ENCODE peak calls at places on chromosome X, in nine cellular contexts. K, Z, X, I, H, D, B, J and V are unnamed samples.

GRCh38 chrX:25524150-25524549 is 508.4 kb upstream of the ARX start:
- DNase-seq in K (no peak), Z (no peak), X (no peak), I (no peak), H (no peak), D (no peak), B (no peak), J (peak), V (peak)

GRCh38 chrX:121052122-121052521 is 4.7 kb downstream of the GLUD2 start:
- DNase-seq in K (no peak), Z (no peak), X (no peak), I (no peak), H (no peak), D (no peak), B (no peak), J (no peak), V (no peak)

GRCh38 chrX:138756234-138756633 is 44.7 kb upstream of the FGF13 start:
- DNase-seq in K (no peak), Z (no peak), X (peak), I (no peak), H (no peak), D (peak), B (peak), J (peak), V (peak)

GRCh38 chrX:12956704-12957541 is 18.0 kb upstream of the TMSB4X start:
- DNase-seq in K (no peak), Z (peak), X (no peak), I (no peak), H (no peak), D (peak), B (no peak), J (peak), V (no peak)

GRCh38 chrX:136291824-136292223 is 8.9 kb upstream of the ADGRG4 start:
- DNase-seq in K (no peak), Z (no peak), X (no peak), I (no peak), H (no peak), D (no peak), B (no peak), J (no peak), V (no peak)

GRCh38 chrX:71619193-71619592 is 882 bp upstream of the CXCR3 start:
- DNase-seq in K (no peak), Z (no peak), X (no peak), I (no peak), H (no peak), D (no peak), B (no peak), J (peak), V (no peak)

GRCh38 chrX:16560173-16560572 is 89.8 kb upstream of the S100G start:
- DNase-seq in K (no peak), Z (no peak), X (no peak), I (no peak), H (no peak), D (no peak), B (no peak), J (no peak), V (no peak)

GRCh38 chrX:39629001-39629400 is 468.8 kb downstream of the BCOR start:
- DNase-seq in K (no peak), Z (no peak), X (no peak), I (no peak), H (no peak), D (no peak), B (no peak), J (no peak), V (no peak)

GRCh38 chrX:39582091-39582490 is 515.7 kb downstream of the BCOR start:
- DNase-seq in K (no peak), Z (no peak), X (no peak), I (no peak), H (no peak), D (no peak), B (no peak), J (peak), V (no peak)

GRCh38 chrX:28609917-28610613 is 22.8 kb downstream of the IL1RAPL1 start:
- DNase-seq in K (peak), Z (no peak), X (peak), I (no peak), H (peak), D (no peak), B (peak), J (no peak), V (no peak)

GRCh38 chrX:18146954-18147353 is 73.7 kb downstream of the BEND2 start:
- DNase-seq in K (no peak), Z (no peak), X (no peak), I (no peak), H (no peak), D (peak), B (no peak), J (peak), V (no peak)

GRCh38 chrX:30653415-30654131 is at the start of gene GK:
- DNase-seq in K (peak), Z (peak), X (peak), I (no peak), H (peak), D (peak), B (peak), J (peak), V (no peak)

GRCh38 chrX:108701633-108702032 is 34.7 kb downstream of the IRS4 start:
- DNase-seq in K (no peak), Z (no peak), X (no peak), I (no peak), H (no peak), D (peak), B (no peak), J (no peak), V (no peak)

GRCh38 chrX:133440081-133440796 is 24.9 kb upstream of the GPC4 start:
- DNase-seq in K (no peak), Z (no peak), X (no peak), I (no peak), H (no peak), D (no peak), B (no peak), J (no peak), V (no peak)

GRCh38 chrX:148310402-148311200 is 189.8 kb upstream of the AFF2 start:
- DNase-seq in K (no peak), Z (no peak), X (no peak), I (no peak), H (no peak), D (no peak), B (no peak), J (peak), V (no peak)

GRCh38 chrX:47798861-47799260 is 37.8 kb upstream of the ZNF81 start:
- DNase-seq in K (no peak), Z (no peak), X (no peak), I (no peak), H (no peak), D (no peak), B (no peak), J (no peak), V (no peak)

GRCh38 chrX:130082244-130083106 is 27.8 kb downstream of the ELF4 start:
- DNase-seq in K (no peak), Z (peak), X (peak), I (no peak), H (peak), D (peak), B (peak), J (peak), V (no peak)

GRCh38 chrX:123731987-123732678 is 719 bp downstream of the THOC2 start:
- DNase-seq in K (no peak), Z (no peak), X (no peak), I (no peak), H (no peak), D (peak), B (no peak), J (peak), V (no peak)

GRCh38 chrX:40146471-40147398 is 49.0 kb upstream of the BCOR start:
- DNase-seq in K (no peak), Z (no peak), X (no peak), I (no peak), H (no peak), D (no peak), B (peak), J (peak), V (no peak)

GRCh38 chrX:94058728-94059382 is 384.8 kb downstream of the FAM133A start:
- DNase-seq in K (peak), Z (no peak), X (no peak), I (no peak), H (no peak), D (no peak), B (no peak), J (peak), V (no peak)

GRCh38 chrX:106404512-106404911 is 207.3 kb upstream of the RADX start:
- DNase-seq in K (no peak), Z (no peak), X (no peak), I (no peak), H (no peak), D (no peak), B (no peak), J (no peak), V (no peak)

GRCh38 chrX:131918839-131919238 is 104.3 kb upstream of the STK26 start:
- DNase-seq in K (no peak), Z (no peak), X (no peak), I (no peak), H (no peak), D (no peak), B (no peak), J (no peak), V (no peak)

GRCh38 chrX:2252331-2253065 is 248.3 kb downstream of the DHRSX start:
- DNase-seq in K (no peak), Z (no peak), X (no peak), I (no peak), H (no peak), D (no peak), B (no peak), J (no peak), V (no peak)

DNA sequence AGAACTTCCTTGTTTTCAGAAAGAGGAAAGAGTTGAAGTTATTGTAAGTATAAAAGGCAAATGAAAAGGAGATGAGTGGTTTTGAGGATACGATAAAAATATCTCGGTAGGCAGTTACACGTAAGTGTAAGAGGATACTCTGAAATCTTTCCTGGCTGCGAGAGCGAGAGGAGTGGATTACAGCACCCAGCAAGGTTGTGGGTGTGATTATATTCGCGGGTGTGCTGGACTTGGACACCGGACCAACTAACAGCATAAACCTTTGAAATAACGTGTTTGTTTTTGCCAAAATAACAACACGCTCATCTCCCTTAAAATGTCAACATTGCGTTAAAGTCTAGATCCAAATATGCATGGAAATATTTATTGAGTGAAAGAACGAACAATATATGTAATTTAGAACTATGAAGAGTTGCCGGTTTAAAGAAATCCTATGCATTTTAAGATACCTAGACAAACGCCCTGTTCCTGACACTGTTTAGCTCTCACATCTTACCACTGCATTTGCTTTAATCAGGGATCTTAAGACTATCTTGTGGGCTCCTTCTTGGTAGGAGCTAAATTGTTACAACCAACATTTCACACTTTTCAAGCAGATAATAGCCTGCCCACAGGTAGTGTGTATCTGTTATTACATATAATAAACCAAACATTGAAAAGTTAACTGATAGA is 96.4 kb upstream of the RPS6KA3 start:
- DNase-seq in K (no peak), Z (no peak), X (no peak), I (no peak), H (no peak), D (peak), B (no peak), J (no peak), V (peak)
- H3K4me3 ChIP-seq in K (no peak), Z (no peak), X (peak), I (no peak), H (no peak), D (no peak), B (no peak), J (no peak), V (no peak)

GRCh38 chrX:118352566-118352965 is 6.7 kb downstream of the WDR44 start:
- DNase-seq in K (no peak), Z (no peak), X (no peak), I (no peak), H (no peak), D (no peak), B (no peak), J (no peak), V (no peak)

GRCh38 chrX:118349188-118349587 is 3.3 kb downstream of the WDR44 start:
- DNase-seq in K (no peak), Z (no peak), X (no peak), I (no peak), H (no peak), D (no peak), B (no peak), J (no peak), V (no peak)

GRCh38 chrX:118348186-118348810 is 2.4 kb downstream of the WDR44 start:
- DNase-seq in K (no peak), Z (no peak), X (no peak), I (no peak), H (no peak), D (no peak), B (no peak), J (no peak), V (no peak)

GRCh38 chrX:118350715-118351114 is 4.8 kb downstream of the WDR44 start:
- DNase-seq in K (no peak), Z (no peak), X (no peak), I (no peak), H (no peak), D (no peak), B (no peak), J (peak), V (no peak)

DNA sequence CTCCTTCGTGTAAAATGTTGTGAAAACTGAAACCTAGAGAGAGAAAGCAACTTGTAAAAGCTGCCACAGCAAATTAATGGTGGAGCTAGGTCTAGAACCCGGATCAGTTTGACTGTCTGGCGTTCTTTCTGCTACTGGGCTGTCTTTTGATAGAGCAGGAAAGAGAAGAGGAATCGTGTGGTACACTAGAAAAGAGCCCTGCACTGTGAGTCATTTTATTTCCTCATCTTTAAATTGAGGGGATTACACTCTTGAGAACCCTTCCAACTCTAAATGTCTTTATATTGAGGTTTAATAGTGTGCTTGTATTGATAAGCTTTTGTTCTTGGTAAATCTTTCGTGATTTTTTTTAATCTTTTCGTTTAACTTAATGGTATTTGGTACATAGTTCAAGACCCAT is 4.3 kb downstream of the WDR44 start:
- DNase-seq in K (no peak), Z (no peak), X (no peak), I (no peak), H (no peak), D (peak), B (no peak), J (peak), V (no peak)
- H3K4me3 ChIP-seq in K (no peak), Z (no peak), X (no peak), I (peak), H (no peak), D (peak), B (no peak), J (peak), V (no peak)

DNA sequence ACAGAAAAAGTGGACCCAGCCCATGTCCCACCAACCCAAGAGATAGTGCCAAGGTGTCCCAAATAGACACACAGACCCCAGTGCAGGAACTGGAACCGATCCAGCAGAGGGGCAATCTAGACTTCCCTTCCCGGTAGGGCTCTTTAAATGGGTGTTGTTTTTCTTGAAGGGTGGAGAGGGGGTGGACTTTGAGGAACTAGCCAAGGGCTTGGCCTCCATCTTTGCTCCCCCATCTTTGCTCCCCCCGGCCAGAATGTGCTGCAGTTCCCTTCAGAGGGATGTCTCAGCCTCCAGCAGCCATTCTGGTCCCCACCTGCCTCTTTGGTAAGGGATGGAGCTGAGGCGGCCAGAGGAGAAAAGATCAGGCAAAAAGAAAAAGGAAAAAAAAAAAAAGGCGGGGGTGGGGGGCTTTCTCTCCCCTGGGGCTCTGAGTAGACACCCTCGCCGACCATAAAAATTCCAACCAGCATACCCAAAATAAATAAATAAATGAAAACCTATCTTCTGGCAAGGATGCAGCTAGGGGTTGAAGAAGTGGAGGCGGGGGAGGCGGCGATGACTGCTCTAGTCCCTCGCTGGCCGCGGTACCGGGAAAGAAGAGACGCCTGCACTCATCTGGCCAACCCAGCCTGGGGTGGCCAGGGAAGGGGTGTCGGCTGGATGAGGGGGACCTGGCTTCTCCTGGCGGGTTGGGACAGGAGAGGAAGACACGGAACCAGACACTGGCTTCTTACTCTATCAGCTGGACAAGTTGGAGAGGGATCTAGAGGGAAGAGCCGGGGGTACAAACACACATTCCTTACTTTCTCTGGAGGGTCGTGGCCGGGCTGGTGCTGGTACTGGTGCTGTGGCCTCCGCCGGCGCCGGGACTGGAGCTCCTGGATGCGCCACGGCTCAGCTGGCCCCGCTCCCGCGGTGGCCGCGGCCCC is 38.5 kb upstream of the IQSEC2 start:
- DNase-seq in K (no peak), Z (no peak), X (no peak), I (no peak), H (no peak), D (no peak), B (no peak), J (peak), V (no peak)
- H3K4me3 ChIP-seq in K (peak), Z (peak), X (peak), I (peak), H (peak), D (peak), B (peak), J (no peak), V (peak)

DNA sequence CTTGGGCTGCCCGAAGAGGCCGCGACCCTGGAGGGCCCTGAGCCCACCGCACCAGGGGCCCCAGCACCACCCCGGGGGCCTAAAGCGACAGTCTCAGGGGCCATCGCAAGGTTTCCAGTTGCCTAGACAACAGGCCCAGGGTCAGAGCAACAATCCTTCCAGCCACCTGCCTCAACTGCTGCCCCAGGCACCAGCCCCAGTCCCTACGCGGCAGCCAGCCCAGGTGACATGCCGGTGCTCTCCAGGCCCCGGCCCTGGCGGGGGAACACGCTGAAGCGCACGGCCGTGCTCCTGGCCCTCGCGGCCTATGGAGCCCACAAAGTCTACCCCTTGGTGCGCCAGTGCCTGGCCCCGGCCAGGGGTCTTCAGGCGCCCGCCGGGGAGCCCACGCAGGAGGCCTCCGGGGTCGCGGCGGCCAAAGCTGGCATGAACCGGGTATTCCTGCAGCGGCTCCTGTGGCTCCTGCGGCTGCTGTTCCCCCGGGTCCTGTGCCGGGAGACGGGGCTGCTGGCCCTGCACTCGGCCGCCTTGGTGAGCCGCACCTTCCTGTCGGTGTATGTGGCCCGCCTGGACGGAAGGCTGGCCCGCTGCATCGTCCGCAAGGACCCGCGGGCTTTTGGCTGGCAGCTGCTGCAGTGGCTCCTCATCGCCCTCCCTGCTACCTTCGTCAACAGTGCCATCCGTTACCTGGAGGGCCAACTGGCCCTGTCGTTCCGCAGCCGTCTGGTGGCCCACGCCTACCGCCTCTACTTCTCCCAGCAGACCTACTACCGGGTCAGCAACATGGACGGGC is 579 bp downstream of the ABCD1 start:
- DNase-seq in K (no peak), Z (no peak), X (no peak), I (no peak), H (peak), D (no peak), B (peak), J (no peak), V (no peak)
- H3K4me3 ChIP-seq in K (peak), Z (no peak), X (peak), I (peak), H (peak), D (peak), B (peak), J (peak), V (peak)